ENCODE peak calls at places on chromosomes 5 and 9, in six cellular contexts. Y, L, G, E, D and H are unnamed samples. For H3K4me1, the result is how much of the 10 kb centered on the place peaks cover.

GRCh38 chr5:150107909-150108447 is 21.6 kb upstream of the CSF1R start:
- DNase-seq in Y (no peak), L (no peak), G (no peak), E (peak), D (no peak), H (no peak)

GRCh38 chr5:95808686-95809413 is 13.7 kb downstream of the GLRX start:
- DNase-seq in Y (no peak), L (peak), G (peak), E (peak), D (peak), H (peak)

GRCh38 chr9:36436909-36437308 is 36.8 kb upstream of the RNF38 start:
- DNase-seq in Y (no peak), L (no peak), G (peak), E (no peak), D (no peak), H (no peak)

GRCh38 chr9:13613296-13613695 is 333.8 kb upstream of the MPDZ start:
- DNase-seq in Y (no peak), L (no peak), G (no peak), E (no peak), D (no peak), H (no peak)

GRCh38 chr5:113214026-113214425 is 220.8 kb downstream of the TSSK1B start:
- DNase-seq in Y (no peak), L (no peak), G (no peak), E (no peak), D (no peak), H (no peak)

GRCh38 chr5:41874512-41875060 is 4.4 kb upstream of the OXCT1 start:
- DNase-seq in Y (no peak), L (no peak), G (no peak), E (no peak), D (no peak), H (no peak)

GRCh38 chr5:55993628-55994501 is 898 bp downstream of the IL6ST start:
- DNase-seq in Y (peak), L (no peak), G (no peak), E (no peak), D (peak), H (no peak)

GRCh38 chr5:65818592-65818991 is 96.6 kb downstream of the NLN start:
- DNase-seq in Y (no peak), L (no peak), G (no peak), E (peak), D (no peak), H (no peak)

GRCh38 chr9:121744002-121744686 is 92.7 kb downstream of the DAB2IP start:
- DNase-seq in Y (peak), L (peak), G (peak), E (peak), D (no peak), H (peak)

GRCh38 chr9:126317513-126317912 is 9.1 kb upstream of the MVB12B start:
- DNase-seq in Y (peak), L (no peak), G (no peak), E (no peak), D (peak), H (no peak)

GRCh38 chr9:74333633-74334032 is 163.5 kb upstream of the RORB start:
- DNase-seq in Y (no peak), L (no peak), G (no peak), E (no peak), D (no peak), H (no peak)

GRCh38 chr5:126969548-126969947 is 60.8 kb downstream of the MARCHF3 start:
- DNase-seq in Y (no peak), L (no peak), G (no peak), E (no peak), D (no peak), H (no peak)

GRCh38 chr9:98926016-98926415 is 17.7 kb upstream of the COL15A1 start:
- DNase-seq in Y (no peak), L (no peak), G (no peak), E (no peak), D (no peak), H (no peak)

GRCh38 chr5:124736111-124736813 is 10.2 kb downstream of the ZNF608 start:
- DNase-seq in Y (no peak), L (no peak), G (no peak), E (no peak), D (no peak), H (no peak)

GRCh38 chr5:86833868-86834267 is 216.1 kb downstream of the COX7C start:
- DNase-seq in Y (no peak), L (no peak), G (no peak), E (no peak), D (no peak), H (no peak)

GRCh38 chr5:157046041-157046440 is 12.9 kb downstream of the HAVCR1 start:
- DNase-seq in Y (no peak), L (no peak), G (peak), E (peak), D (no peak), H (no peak)

GRCh38 chr5:11719888-11720481 is 184.3 kb downstream of the CTNND2 start:
- DNase-seq in Y (peak), L (no peak), G (peak), E (peak), D (no peak), H (no peak)

GRCh38 chr5:16522096-16522495 is 56.5 kb upstream of the ZNF622 start:
- DNase-seq in Y (no peak), L (no peak), G (no peak), E (no peak), D (no peak), H (no peak)

GRCh38 chr5:93330506-93330905 is 250.5 kb downstream of the NR2F1-AS1 start:
- DNase-seq in Y (peak), L (no peak), G (no peak), E (no peak), D (no peak), H (no peak)

GRCh38 chr5:142769251-142769792 is 855 bp upstream of the ARHGAP26 start:
- DNase-seq in Y (no peak), L (no peak), G (no peak), E (no peak), D (peak), H (peak)

GRCh38 chr5:95920822-95921221 is 40.8 kb downstream of the ELL2 start:
- DNase-seq in Y (no peak), L (no peak), G (no peak), E (no peak), D (no peak), H (no peak)

GRCh38 chr5:89572696-89573095 is 689.7 kb upstream of the MEF2C start:
- DNase-seq in Y (no peak), L (no peak), G (no peak), E (no peak), D (no peak), H (no peak)

GRCh38 chr9:120555884-120556283 is 24.1 kb downstream of the CDK5RAP2 start:
- DNase-seq in Y (no peak), L (no peak), G (no peak), E (no peak), D (no peak), H (no peak)

GRCh38 chr5:160342413-160342941 is 27.9 kb downstream of the C1QTNF2 start:
- DNase-seq in Y (peak), L (peak), G (no peak), E (peak), D (no peak), H (peak)

GRCh38 chr9:83334320-83334719 is 203.9 kb downstream of the FRMD3 start:
- DNase-seq in Y (peak), L (peak), G (peak), E (peak), D (peak), H (peak)

GRCh38 chr5:25414746-25415145 is 770.0 kb upstream of the CDH10 start:
- DNase-seq in Y (peak), L (no peak), G (no peak), E (no peak), D (no peak), H (no peak)

GRCh38 chr9:10252174-10252573 is 360.6 kb downstream of the PTPRD start:
- DNase-seq in Y (no peak), L (no peak), G (peak), E (peak), D (no peak), H (no peak)

GRCh38 chr9:129835860-129836223 is 584 bp downstream of the USP20 start:
- DNase-seq in Y (peak), L (no peak), G (no peak), E (no peak), D (no peak), H (no peak)

GRCh38 chr5:179134511-179134910 is 74.3 kb downstream of the ZNF354C start:
- DNase-seq in Y (no peak), L (no peak), G (no peak), E (no peak), D (no peak), H (no peak)

GRCh38 chr5:127572930-127573329 is 55.5 kb downstream of the PRRC1 start:
- DNase-seq in Y (peak), L (no peak), G (no peak), E (no peak), D (no peak), H (no peak)

GRCh38 chr5:98936948-98937715 is 8.3 kb upstream of the CHD1 start:
- DNase-seq in Y (no peak), L (no peak), G (no peak), E (no peak), D (no peak), H (no peak)
- H3K4me1 ChIP-seq in Y (under half), L (under half), G (under half), E (under half), D (under half), H (under half)

GRCh38 chr9:20379804-20380225 is 242.5 kb downstream of the MLLT3 start:
- DNase-seq in Y (no peak), L (no peak), G (no peak), E (no peak), D (no peak), H (no peak)
- H3K4me1 ChIP-seq in Y (under half), L (under half), G (under half), E (under half), D (under half), H (under half)

DNA sequence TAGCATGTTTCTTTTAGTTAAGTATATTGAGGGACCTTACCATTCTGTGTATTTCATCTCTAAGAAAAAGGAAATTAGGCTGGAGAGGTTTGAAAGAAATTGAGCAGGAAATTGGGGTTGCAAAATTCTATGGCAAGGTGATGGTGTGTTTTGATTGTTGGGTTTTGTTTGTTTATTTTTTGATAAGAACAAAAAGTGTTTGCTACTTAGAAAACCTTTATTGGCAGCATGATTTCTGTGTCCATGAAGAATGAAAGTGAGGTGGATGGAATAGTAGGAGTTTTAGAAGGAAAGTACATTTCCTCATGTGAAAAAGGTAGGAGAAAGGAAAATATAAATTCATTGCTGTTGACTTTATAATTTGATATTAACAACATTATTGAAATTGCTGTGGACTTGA is 167.1 kb downstream of the CD180 start:
- DNase-seq in Y (no peak), L (no peak), G (no peak), E (no peak), D (no peak), H (no peak)
- H3K4me1 ChIP-seq in Y (under half), L (under half), G (under half), E (under half), D (under half), H (under half)

GRCh38 chr5:158938181-158938580 is 161.5 kb downstream of the EBF1 start:
- DNase-seq in Y (no peak), L (no peak), G (peak), E (no peak), D (no peak), H (no peak)
- H3K4me1 ChIP-seq in Y (under half), L (under half), G (under half), E (under half), D (under half), H (under half)

GRCh38 chr5:107515521-107515920 is 155.2 kb downstream of the EFNA5 start:
- DNase-seq in Y (no peak), L (no peak), G (no peak), E (no peak), D (no peak), H (no peak)
- H3K4me1 ChIP-seq in Y (under half), L (under half), G (under half), E (under half), D (under half), H (under half)

GRCh38 chr9:112047538-112048066 is 127.5 kb downstream of the SUSD1 start:
- DNase-seq in Y (no peak), L (no peak), G (no peak), E (no peak), D (no peak), H (no peak)
- H3K4me1 ChIP-seq in Y (under half), L (under half), G (under half), E (under half), D (under half), H (under half)